ENCODE peak calls at places on chromosomes 12 and 14, in eight cellular contexts. One of them, this sample, is unnamed.
A peak's percentile ranks its signal among the peaks of the same experiment; 100 is the strongest.

GRCh38 chr14:102034301-102034700 is 52.5 kb downstream of the HSP90AA1 start:
- DNase-seq in uterus: no peak
- DNase-seq in T-helper 17 cell: no peak
- DNase-seq in GM20000: no peak
- DNase-seq in fibroblast of lung: no peak
- DNase-seq in RWPE1: no peak
- DNase-seq in A172: no peak
- DNase-seq in activated T-helper 1 cell treated with anti-CD3 and anti-CD28 coated beads, Interleukin-2, amount 50 U/mL, for 16 hours: no peak
- DNase-seq in this sample: no peak

GRCh38 chr14:91399868-91400640 is 17.6 kb downstream of the CCDC88C start:
- DNase-seq in uterus: no peak
- DNase-seq in T-helper 17 cell: no peak
- DNase-seq in GM20000: peak; percentile 55
- DNase-seq in fibroblast of lung: no peak
- DNase-seq in RWPE1: no peak
- DNase-seq in A172: no peak
- DNase-seq in activated T-helper 1 cell treated with anti-CD3 and anti-CD28 coated beads, Interleukin-2, amount 50 U/mL, for 16 hours: no peak
- DNase-seq in this sample: no peak

GRCh38 chr14:75522224-75522764 is at the start of gene BATF:
- DNase-seq in uterus: no peak
- DNase-seq in T-helper 17 cell: peak; percentile 52
- DNase-seq in GM20000: peak; percentile 72
- DNase-seq in fibroblast of lung: no peak
- DNase-seq in RWPE1: no peak
- DNase-seq in A172: no peak
- DNase-seq in activated T-helper 1 cell treated with anti-CD3 and anti-CD28 coated beads, Interleukin-2, amount 50 U/mL, for 16 hours: peak; percentile 65
- DNase-seq in this sample: peak; percentile 54

GRCh38 chr14:31124197-31124596 is 83.4 kb downstream of the HECTD1 start:
- DNase-seq in uterus: no peak
- DNase-seq in T-helper 17 cell: no peak
- DNase-seq in GM20000: no peak
- DNase-seq in fibroblast of lung: no peak
- DNase-seq in RWPE1: no peak
- DNase-seq in A172: no peak
- DNase-seq in activated T-helper 1 cell treated with anti-CD3 and anti-CD28 coated beads, Interleukin-2, amount 50 U/mL, for 16 hours: no peak
- DNase-seq in this sample: no peak

GRCh38 chr14:23653046-23653445 is 16.9 kb downstream of the DHRS2 start:
- DNase-seq in uterus: no peak
- DNase-seq in T-helper 17 cell: no peak
- DNase-seq in GM20000: no peak
- DNase-seq in fibroblast of lung: no peak
- DNase-seq in RWPE1: no peak
- DNase-seq in A172: no peak
- DNase-seq in activated T-helper 1 cell treated with anti-CD3 and anti-CD28 coated beads, Interleukin-2, amount 50 U/mL, for 16 hours: no peak
- DNase-seq in this sample: no peak

GRCh38 chr14:104942586-104942985 is 17.9 kb downstream of the PLD4 start:
- DNase-seq in uterus: no peak
- DNase-seq in T-helper 17 cell: no peak
- DNase-seq in GM20000: no peak
- DNase-seq in fibroblast of lung: no peak
- DNase-seq in RWPE1: no peak
- DNase-seq in A172: no peak
- DNase-seq in activated T-helper 1 cell treated with anti-CD3 and anti-CD28 coated beads, Interleukin-2, amount 50 U/mL, for 16 hours: no peak
- DNase-seq in this sample: no peak

GRCh38 chr12:31485570-31485969 is 105.4 kb downstream of the DENND5B start:
- DNase-seq in uterus: no peak
- DNase-seq in T-helper 17 cell: no peak
- DNase-seq in GM20000: no peak
- DNase-seq in fibroblast of lung: no peak
- DNase-seq in RWPE1: no peak
- DNase-seq in A172: no peak
- DNase-seq in activated T-helper 1 cell treated with anti-CD3 and anti-CD28 coated beads, Interleukin-2, amount 50 U/mL, for 16 hours: no peak
- DNase-seq in this sample: no peak

GRCh38 chr12:3150820-3151590 is 73.8 kb downstream of the TSPAN9 start:
- DNase-seq in uterus: no peak
- DNase-seq in T-helper 17 cell: no peak
- DNase-seq in GM20000: no peak
- DNase-seq in fibroblast of lung: peak; percentile 70
- DNase-seq in RWPE1: no peak
- DNase-seq in A172: peak; percentile 48
- DNase-seq in activated T-helper 1 cell treated with anti-CD3 and anti-CD28 coated beads, Interleukin-2, amount 50 U/mL, for 16 hours: no peak
- DNase-seq in this sample: no peak

GRCh38 chr12:65930114-65930828 is 106.0 kb downstream of the HMGA2 start:
- DNase-seq in uterus: no peak
- DNase-seq in T-helper 17 cell: no peak
- DNase-seq in GM20000: no peak
- DNase-seq in fibroblast of lung: no peak
- DNase-seq in RWPE1: no peak
- DNase-seq in A172: no peak
- DNase-seq in activated T-helper 1 cell treated with anti-CD3 and anti-CD28 coated beads, Interleukin-2, amount 50 U/mL, for 16 hours: no peak
- DNase-seq in this sample: no peak

GRCh38 chr14:104746951-104747481 is 5.9 kb upstream of the SIVA1 start:
- DNase-seq in uterus: no peak
- DNase-seq in T-helper 17 cell: no peak
- DNase-seq in GM20000: no peak
- DNase-seq in fibroblast of lung: no peak
- DNase-seq in RWPE1: no peak
- DNase-seq in A172: no peak
- DNase-seq in activated T-helper 1 cell treated with anti-CD3 and anti-CD28 coated beads, Interleukin-2, amount 50 U/mL, for 16 hours: no peak
- DNase-seq in this sample: peak; percentile 81

GRCh38 chr12:3540387-3541320 is 49.7 kb downstream of the PRMT8 start:
- DNase-seq in uterus: no peak
- DNase-seq in T-helper 17 cell: no peak
- DNase-seq in GM20000: no peak
- DNase-seq in fibroblast of lung: no peak
- DNase-seq in RWPE1: no peak
- DNase-seq in A172: no peak
- DNase-seq in activated T-helper 1 cell treated with anti-CD3 and anti-CD28 coated beads, Interleukin-2, amount 50 U/mL, for 16 hours: no peak
- DNase-seq in this sample: no peak

GRCh38 chr12:12267801-12268200 is 957 bp upstream of the LRP6 start:
- DNase-seq in uterus: no peak
- DNase-seq in T-helper 17 cell: no peak
- DNase-seq in GM20000: peak; percentile 17
- DNase-seq in fibroblast of lung: no peak
- DNase-seq in RWPE1: no peak
- DNase-seq in A172: no peak
- DNase-seq in activated T-helper 1 cell treated with anti-CD3 and anti-CD28 coated beads, Interleukin-2, amount 50 U/mL, for 16 hours: no peak
- DNase-seq in this sample: no peak

GRCh38 chr14:104011824-104012517 is 69.6 kb upstream of the RD3L start:
- DNase-seq in uterus: no peak
- DNase-seq in T-helper 17 cell: no peak
- DNase-seq in GM20000: no peak
- DNase-seq in fibroblast of lung: no peak
- DNase-seq in RWPE1: no peak
- DNase-seq in A172: no peak
- DNase-seq in activated T-helper 1 cell treated with anti-CD3 and anti-CD28 coated beads, Interleukin-2, amount 50 U/mL, for 16 hours: no peak
- DNase-seq in this sample: no peak

GRCh38 chr12:44875954-44876553 is at the start of gene NELL2:
- DNase-seq in uterus: no peak
- DNase-seq in T-helper 17 cell: peak; percentile 49
- DNase-seq in GM20000: peak; percentile 71
- DNase-seq in fibroblast of lung: peak; percentile 35
- DNase-seq in RWPE1: peak; percentile 61
- DNase-seq in A172: no peak
- DNase-seq in activated T-helper 1 cell treated with anti-CD3 and anti-CD28 coated beads, Interleukin-2, amount 50 U/mL, for 16 hours: peak; percentile 44
- DNase-seq in this sample: no peak

GRCh38 chr12:88310069-88310468 is 168.0 kb downstream of the TMTC3 start:
- DNase-seq in uterus: no peak
- DNase-seq in T-helper 17 cell: no peak
- DNase-seq in GM20000: no peak
- DNase-seq in fibroblast of lung: peak; percentile 78
- DNase-seq in RWPE1: no peak
- DNase-seq in A172: no peak
- DNase-seq in activated T-helper 1 cell treated with anti-CD3 and anti-CD28 coated beads, Interleukin-2, amount 50 U/mL, for 16 hours: no peak
- DNase-seq in this sample: peak; percentile 38

GRCh38 chr12:41943671-41944070 is 201.0 kb downstream of the GXYLT1 start:
- DNase-seq in uterus: no peak
- DNase-seq in T-helper 17 cell: no peak
- DNase-seq in GM20000: no peak
- DNase-seq in fibroblast of lung: peak; percentile 70
- DNase-seq in RWPE1: no peak
- DNase-seq in A172: no peak
- DNase-seq in activated T-helper 1 cell treated with anti-CD3 and anti-CD28 coated beads, Interleukin-2, amount 50 U/mL, for 16 hours: no peak
- DNase-seq in this sample: no peak

GRCh38 chr12:94286580-94287244 is 138.3 kb downstream of the PLXNC1 start:
- DNase-seq in uterus: no peak
- DNase-seq in T-helper 17 cell: no peak
- DNase-seq in GM20000: no peak
- DNase-seq in fibroblast of lung: no peak
- DNase-seq in RWPE1: no peak
- DNase-seq in A172: no peak
- DNase-seq in activated T-helper 1 cell treated with anti-CD3 and anti-CD28 coated beads, Interleukin-2, amount 50 U/mL, for 16 hours: no peak
- DNase-seq in this sample: no peak

GRCh38 chr14:33979613-33980276 is 28.9 kb upstream of the EGLN3 start:
- DNase-seq in uterus: no peak
- DNase-seq in T-helper 17 cell: no peak
- DNase-seq in GM20000: no peak
- DNase-seq in fibroblast of lung: no peak
- DNase-seq in RWPE1: no peak
- DNase-seq in A172: no peak
- DNase-seq in activated T-helper 1 cell treated with anti-CD3 and anti-CD28 coated beads, Interleukin-2, amount 50 U/mL, for 16 hours: no peak
- DNase-seq in this sample: no peak

GRCh38 chr14:88032373-88032772 is 27.4 kb downstream of the GPR65 start:
- DNase-seq in uterus: no peak
- DNase-seq in T-helper 17 cell: no peak
- DNase-seq in GM20000: no peak
- DNase-seq in fibroblast of lung: no peak
- DNase-seq in RWPE1: no peak
- DNase-seq in A172: no peak
- DNase-seq in activated T-helper 1 cell treated with anti-CD3 and anti-CD28 coated beads, Interleukin-2, amount 50 U/mL, for 16 hours: no peak
- DNase-seq in this sample: no peak